ENCODE peak calls at places on chromosomes 11 and 22, in nine cellular contexts. One of them, this sample, is unnamed.

GRCh38 chr11:19242184-19242932 is 1.6 kb upstream of the E2F8 start:
- DNase-seq in effector memory CD4-positive, alpha-beta T cell: no peak
- DNase-seq in CD4-positive, alpha-beta T cell: no peak
- DNase-seq in stimulated activated CD4-positive, alpha-beta T cell treated with anti-CD3 and anti-CD28 coated beads, Interleukin-2, amount 100 ng/mL, for 24 hours: no peak
- DNase-seq in EL: peak
- DNase-seq in NCI-H2081 treated with DMSO at 0.1 percent for 48 hours: no peak
- DNase-seq in omental fat pad: no peak
- DNase-seq in fibroblast of lung: no peak
- DNase-seq in upper lobe of right lung: no peak
- DNase-seq in this sample: no peak

GRCh38 chr22:25437414-25438160 is 126.9 kb upstream of the GRK3 start:
- DNase-seq in effector memory CD4-positive, alpha-beta T cell: no peak
- DNase-seq in CD4-positive, alpha-beta T cell: no peak
- DNase-seq in stimulated activated CD4-positive, alpha-beta T cell treated with anti-CD3 and anti-CD28 coated beads, Interleukin-2, amount 100 ng/mL, for 24 hours: no peak
- DNase-seq in EL: no peak
- DNase-seq in NCI-H2081 treated with DMSO at 0.1 percent for 48 hours: no peak
- DNase-seq in omental fat pad: no peak
- DNase-seq in fibroblast of lung: no peak
- DNase-seq in upper lobe of right lung: no peak
- DNase-seq in this sample: no peak

GRCh38 chr11:3166268-3167142 is 1.4 kb upstream of the OSBPL5 start:
- DNase-seq in effector memory CD4-positive, alpha-beta T cell: no peak
- DNase-seq in CD4-positive, alpha-beta T cell: no peak
- DNase-seq in stimulated activated CD4-positive, alpha-beta T cell treated with anti-CD3 and anti-CD28 coated beads, Interleukin-2, amount 100 ng/mL, for 24 hours: no peak
- DNase-seq in EL: no peak
- DNase-seq in NCI-H2081 treated with DMSO at 0.1 percent for 48 hours: no peak
- DNase-seq in omental fat pad: no peak
- DNase-seq in fibroblast of lung: no peak
- DNase-seq in upper lobe of right lung: peak
- DNase-seq in this sample: no peak

GRCh38 chr11:62680825-62681240 is 2.0 kb upstream of the UBXN1 start:
- DNase-seq in effector memory CD4-positive, alpha-beta T cell: no peak
- DNase-seq in CD4-positive, alpha-beta T cell: no peak
- DNase-seq in stimulated activated CD4-positive, alpha-beta T cell treated with anti-CD3 and anti-CD28 coated beads, Interleukin-2, amount 100 ng/mL, for 24 hours: peak
- DNase-seq in EL: peak
- DNase-seq in NCI-H2081 treated with DMSO at 0.1 percent for 48 hours: peak
- DNase-seq in omental fat pad: no peak
- DNase-seq in fibroblast of lung: peak
- DNase-seq in upper lobe of right lung: no peak
- DNase-seq in this sample: peak

GRCh38 chr11:131855320-131855719 is 484.9 kb downstream of the NTM start:
- DNase-seq in effector memory CD4-positive, alpha-beta T cell: no peak
- DNase-seq in CD4-positive, alpha-beta T cell: no peak
- DNase-seq in stimulated activated CD4-positive, alpha-beta T cell treated with anti-CD3 and anti-CD28 coated beads, Interleukin-2, amount 100 ng/mL, for 24 hours: no peak
- DNase-seq in EL: no peak
- DNase-seq in NCI-H2081 treated with DMSO at 0.1 percent for 48 hours: no peak
- DNase-seq in omental fat pad: no peak
- DNase-seq in fibroblast of lung: no peak
- DNase-seq in upper lobe of right lung: no peak
- DNase-seq in this sample: no peak

GRCh38 chr11:14583252-14584105 is 60.1 kb upstream of the PDE3B start:
- DNase-seq in effector memory CD4-positive, alpha-beta T cell: no peak
- DNase-seq in CD4-positive, alpha-beta T cell: no peak
- DNase-seq in stimulated activated CD4-positive, alpha-beta T cell treated with anti-CD3 and anti-CD28 coated beads, Interleukin-2, amount 100 ng/mL, for 24 hours: no peak
- DNase-seq in EL: no peak
- DNase-seq in NCI-H2081 treated with DMSO at 0.1 percent for 48 hours: no peak
- DNase-seq in omental fat pad: no peak
- DNase-seq in fibroblast of lung: peak
- DNase-seq in upper lobe of right lung: no peak
- DNase-seq in this sample: peak

GRCh38 chr22:37604875-37605274 is 3.8 kb upstream of the GGA1 start:
- DNase-seq in effector memory CD4-positive, alpha-beta T cell: peak
- DNase-seq in CD4-positive, alpha-beta T cell: peak
- DNase-seq in stimulated activated CD4-positive, alpha-beta T cell treated with anti-CD3 and anti-CD28 coated beads, Interleukin-2, amount 100 ng/mL, for 24 hours: peak
- DNase-seq in EL: no peak
- DNase-seq in NCI-H2081 treated with DMSO at 0.1 percent for 48 hours: no peak
- DNase-seq in omental fat pad: no peak
- DNase-seq in fibroblast of lung: no peak
- DNase-seq in upper lobe of right lung: no peak
- DNase-seq in this sample: no peak

GRCh38 chr11:100629671-100630070 is 57.4 kb upstream of the ARHGAP42 start:
- DNase-seq in effector memory CD4-positive, alpha-beta T cell: no peak
- DNase-seq in CD4-positive, alpha-beta T cell: no peak
- DNase-seq in stimulated activated CD4-positive, alpha-beta T cell treated with anti-CD3 and anti-CD28 coated beads, Interleukin-2, amount 100 ng/mL, for 24 hours: no peak
- DNase-seq in EL: no peak
- DNase-seq in NCI-H2081 treated with DMSO at 0.1 percent for 48 hours: no peak
- DNase-seq in omental fat pad: no peak
- DNase-seq in fibroblast of lung: no peak
- DNase-seq in upper lobe of right lung: no peak
- DNase-seq in this sample: no peak

GRCh38 chr11:10044618-10045017 is 249.4 kb downstream of the SBF2 start:
- DNase-seq in effector memory CD4-positive, alpha-beta T cell: no peak
- DNase-seq in CD4-positive, alpha-beta T cell: no peak
- DNase-seq in stimulated activated CD4-positive, alpha-beta T cell treated with anti-CD3 and anti-CD28 coated beads, Interleukin-2, amount 100 ng/mL, for 24 hours: no peak
- DNase-seq in EL: no peak
- DNase-seq in NCI-H2081 treated with DMSO at 0.1 percent for 48 hours: no peak
- DNase-seq in omental fat pad: no peak
- DNase-seq in fibroblast of lung: peak
- DNase-seq in upper lobe of right lung: no peak
- DNase-seq in this sample: no peak

GRCh38 chr11:9760180-9760550 is 96.3 kb downstream of the SWAP70 start:
- DNase-seq in effector memory CD4-positive, alpha-beta T cell: no peak
- DNase-seq in CD4-positive, alpha-beta T cell: no peak
- DNase-seq in stimulated activated CD4-positive, alpha-beta T cell treated with anti-CD3 and anti-CD28 coated beads, Interleukin-2, amount 100 ng/mL, for 24 hours: no peak
- DNase-seq in EL: peak
- DNase-seq in NCI-H2081 treated with DMSO at 0.1 percent for 48 hours: no peak
- DNase-seq in omental fat pad: peak
- DNase-seq in fibroblast of lung: peak
- DNase-seq in upper lobe of right lung: peak
- DNase-seq in this sample: no peak

GRCh38 chr11:35141538-35141937 is 2.6 kb downstream of the CD44 start:
- DNase-seq in effector memory CD4-positive, alpha-beta T cell: no peak
- DNase-seq in CD4-positive, alpha-beta T cell: no peak
- DNase-seq in stimulated activated CD4-positive, alpha-beta T cell treated with anti-CD3 and anti-CD28 coated beads, Interleukin-2, amount 100 ng/mL, for 24 hours: peak
- DNase-seq in EL: no peak
- DNase-seq in NCI-H2081 treated with DMSO at 0.1 percent for 48 hours: no peak
- DNase-seq in omental fat pad: no peak
- DNase-seq in fibroblast of lung: no peak
- DNase-seq in upper lobe of right lung: peak
- DNase-seq in this sample: no peak

This sample was measured in HFF-Myc.